ENCODE peak calls at places on chromosomes 6 and 20, in seven cellular contexts. T is left ventricle myocardium inferior, G is SK-N-SH, E is lower lobe of right lung, P is Peyer's patch, F is thyroid gland, Y is tibial artery. S is an unnamed sample. For H3K4me1, the result is how much of the 10 kb centered on the place peaks cover.

GRCh38 chr6:110188791-110189190 is 8.6 kb downstream of the CDC40 start:
- DNase-seq in T (no peak), G (no peak), E (no peak), P (no peak), F (no peak), Y (no peak), S (no peak)

GRCh38 chr6:4383910-4384637 is 248.7 kb upstream of the ECI2 start:
- DNase-seq in T (no peak), G (no peak), E (no peak), P (no peak), F (no peak), Y (no peak), S (peak)

GRCh38 chr6:62283828-62284411 is 2.1 kb downstream of the KHDRBS2 start:
- DNase-seq in T (no peak), G (peak), E (no peak), P (no peak), F (peak), Y (no peak), S (peak)

GRCh38 chr6:65633516-65633915 is 73.5 kb downstream of the EYS start:
- DNase-seq in T (no peak), G (no peak), E (no peak), P (no peak), F (no peak), Y (no peak), S (no peak)

GRCh38 chr6:121617388-121617787 is 181.9 kb downstream of the GJA1 start:
- DNase-seq in T (no peak), G (no peak), E (no peak), P (no peak), F (no peak), Y (no peak), S (no peak)

GRCh38 chr20:60857708-60858107 is 394.4 kb upstream of the CDH4 start:
- DNase-seq in T (no peak), G (no peak), E (no peak), P (no peak), F (no peak), Y (no peak), S (no peak)

GRCh38 chr6:145368075-145368474 is 367.2 kb downstream of the EPM2A start:
- DNase-seq in T (no peak), G (no peak), E (no peak), P (no peak), F (no peak), Y (no peak), S (no peak)

GRCh38 chr6:158853072-158853871 is 34.1 kb upstream of the EZR start:
- DNase-seq in T (peak), G (no peak), E (peak), P (peak), F (peak), Y (peak), S (peak)

GRCh38 chr6:148747145-148747492 is 289 bp downstream of the UST start:
- DNase-seq in T (peak), G (peak), E (peak), P (peak), F (peak), Y (peak), S (no peak)

GRCh38 chr6:54875539-54875938 is 29.0 kb downstream of the FAM83B start:
- DNase-seq in T (no peak), G (no peak), E (no peak), P (no peak), F (no peak), Y (no peak), S (no peak)

GRCh38 chr20:64065973-64066341 is 3.0 kb downstream of the TCEA2 start:
- DNase-seq in T (no peak), G (no peak), E (no peak), P (peak), F (no peak), Y (no peak), S (peak)

GRCh38 chr6:137874204-137875001 is 7.3 kb downstream of the TNFAIP3 start:
- DNase-seq in T (no peak), G (no peak), E (no peak), P (peak), F (no peak), Y (no peak), S (no peak)

GRCh38 chr6:509676-510075 is 118.1 kb downstream of the IRF4 start:
- DNase-seq in T (no peak), G (no peak), E (no peak), P (no peak), F (no peak), Y (no peak), S (no peak)

GRCh38 chr20:24978493-24978892 is 14.1 kb downstream of the APMAP start:
- DNase-seq in T (no peak), G (no peak), E (no peak), P (no peak), F (no peak), Y (no peak), S (peak)

GRCh38 chr20:32007787-32008616 is 2.2 kb upstream of the CCM2L start:
- DNase-seq in T (peak), G (no peak), E (peak), P (no peak), F (peak), Y (peak), S (peak)

GRCh38 chr6:126188271-126188909 is 151.5 kb upstream of the CENPW start:
- DNase-seq in T (no peak), G (no peak), E (no peak), P (no peak), F (no peak), Y (no peak), S (no peak)

GRCh38 chr20:12702312-12702711 is 306.5 kb upstream of the SPTLC3 start:
- DNase-seq in T (no peak), G (no peak), E (no peak), P (no peak), F (no peak), Y (no peak), S (no peak)

GRCh38 chr6:33772114-33772830 is 16.7 kb downstream of the LEMD2 start:
- DNase-seq in T (no peak), G (no peak), E (no peak), P (peak), F (no peak), Y (no peak), S (no peak)

GRCh38 chr20:12040261-12040660 is 122.6 kb downstream of the BTBD3 start:
- DNase-seq in T (no peak), G (no peak), E (no peak), P (no peak), F (no peak), Y (no peak), S (no peak)

GRCh38 chr6:2716926-2717700 is 33.6 kb downstream of the MYLK4 start:
- DNase-seq in T (no peak), G (no peak), E (no peak), P (no peak), F (no peak), Y (no peak), S (no peak)

GRCh38 chr6:257031-257725 is 35.1 kb upstream of the DUSP22 start:
- DNase-seq in T (no peak), G (no peak), E (no peak), P (no peak), F (no peak), Y (no peak), S (no peak)

GRCh38 chr6:109491207-109491938 is 8.4 kb upstream of the ZBTB24 start:
- DNase-seq in T (no peak), G (no peak), E (no peak), P (no peak), F (no peak), Y (no peak), S (no peak)

GRCh38 chr6:155014715-155015300 is 19.7 kb downstream of the TIAM2 start:
- DNase-seq in T (no peak), G (no peak), E (no peak), P (no peak), F (no peak), Y (no peak), S (no peak)

GRCh38 chr6:134174790-134175531 is 122.5 kb upstream of the SLC2A12 start:
- DNase-seq in T (peak), G (peak), E (peak), P (peak), F (peak), Y (peak), S (peak)

GRCh38 chr6:63556369-63556768 is 15.9 kb upstream of the LOC128125822 start:
- DNase-seq in T (no peak), G (no peak), E (no peak), P (no peak), F (no peak), Y (no peak), S (no peak)

GRCh38 chr20:3813758-3814581 is 6.4 kb upstream of the AP5S1 start:
- DNase-seq in T (no peak), G (no peak), E (peak), P (no peak), F (peak), Y (no peak), S (no peak)

GRCh38 chr6:166004491-166005275 is 163.0 kb downstream of the TBXT start:
- DNase-seq in T (no peak), G (no peak), E (no peak), P (no peak), F (no peak), Y (no peak), S (no peak)

GRCh38 chr6:21003780-21004541 is 469.7 kb downstream of the CDKAL1 start:
- DNase-seq in T (no peak), G (peak), E (no peak), P (no peak), F (no peak), Y (no peak), S (no peak)

GRCh38 chr6:105835373-105835772 is 250.8 kb upstream of the PRDM1 start:
- DNase-seq in T (no peak), G (no peak), E (no peak), P (no peak), F (peak), Y (no peak), S (peak)
- TF ChIP-seq CTCF in T (peak), G (peak), E (peak), P (no peak), F (peak), Y (no peak), S (peak)

DNA sequence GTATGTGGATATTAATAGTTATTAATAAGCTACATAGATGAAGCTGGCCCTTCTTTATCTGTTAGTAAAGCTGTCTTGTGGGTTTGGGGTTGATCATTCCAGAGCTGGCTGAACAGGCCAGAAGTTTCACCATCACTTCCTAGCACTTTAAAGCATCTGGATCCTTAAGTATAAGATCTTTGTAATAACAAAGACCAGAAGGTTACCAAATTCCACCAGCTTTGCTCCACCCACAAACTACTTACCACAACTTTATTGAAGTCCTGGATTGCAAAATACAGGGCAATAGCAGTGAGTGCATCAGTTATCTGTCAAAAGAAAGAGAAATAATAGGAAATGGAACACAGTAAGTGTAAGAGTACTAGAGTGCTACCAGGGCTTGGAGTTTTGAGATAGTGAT is 33.0 kb downstream of the PIGU start:
- DNase-seq in T (no peak), G (no peak), E (no peak), P (no peak), F (no peak), Y (peak), S (peak)
- H3K4me1 ChIP-seq in T (under half), G (under half), E (under half), P (under half), F (under half), Y (under half), S (under half)

GRCh38 chr6:98839788-98840361 is 5.5 kb downstream of the POU3F2 start:
- DNase-seq in T (no peak), G (peak), E (no peak), P (no peak), F (no peak), Y (no peak), S (peak)
- TF ChIP-seq CTCF in T (no peak), G (peak), E (no peak), P (no peak), F (no peak), Y (no peak), S (peak)

DNA sequence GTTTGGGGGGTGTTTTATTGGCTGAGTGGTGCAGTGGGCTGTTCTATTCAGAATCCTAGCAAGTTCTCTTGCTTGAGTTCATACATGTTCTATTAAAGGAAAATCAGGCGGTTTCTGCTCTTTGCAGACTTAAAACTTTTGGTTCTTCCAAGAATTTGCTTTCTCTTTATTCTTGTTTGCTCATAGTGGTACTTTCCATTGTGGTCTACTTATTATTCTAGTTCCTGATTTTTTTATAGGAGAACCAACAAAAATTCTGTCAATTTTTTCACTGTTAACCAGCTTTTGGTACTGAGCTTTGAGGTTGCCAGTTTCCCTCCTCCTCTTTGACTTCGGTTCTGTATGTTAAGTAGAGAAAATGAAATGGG is 6.7 kb downstream of the AFDN start:
- DNase-seq in T (no peak), G (no peak), E (no peak), P (no peak), F (no peak), Y (no peak), S (no peak)
- H3K4me1 ChIP-seq in T (half or more), G (under half), E (half or more), P (under half), F (half or more), Y (under half), S (under half)

GRCh38 chr6:39794231-39794630 is 2.1 kb downstream of the DAAM2 start:
- DNase-seq in T (no peak), G (no peak), E (no peak), P (no peak), F (no peak), Y (no peak), S (no peak)
- TF ChIP-seq CTCF in T (no peak), G (no peak), E (no peak), P (no peak), F (no peak), Y (peak), S (peak)

S was measured in endodermal cell.